ENCODE peak calls at places on chromosomes 12 and 14, in seven cellular contexts. W is esophagus squamous epithelium, K is cardiac muscle cell, U is SJCRH30, N is sigmoid colon, F is thyroid gland, P is GM23248. O is an unnamed sample.

GRCh38 chr12:27826076-27826475 is 46.0 kb upstream of the MANSC4 start:
- DNase-seq in N (no peak), P (peak; percentile 53), F (no peak), K (no peak), W (no peak), U (no peak), O (no peak)

GRCh38 chr12:126474703-126475102 is 1409.5 kb downstream of the AACS start:
- DNase-seq in P (no peak), K (no peak), W (no peak), N (no peak), F (no peak), U (no peak), O (no peak)

GRCh38 chr14:45199246-45199645 is 53.8 kb downstream of the MIS18BP1 start:
- DNase-seq in W (no peak), U (no peak), N (no peak), K (no peak), P (peak; percentile 85), F (no peak), O (peak; percentile 87)

GRCh38 chr14:63933110-63933509 is 80.3 kb downstream of the SYNE2 start:
- DNase-seq in K (no peak), U (no peak), F (no peak), W (no peak), N (no peak), P (no peak), O (no peak)

GRCh38 chr12:48695859-48696258 is 13.8 kb upstream of the KANSL2 start:
- DNase-seq in F (no peak), K (no peak), W (no peak), N (no peak), U (no peak), P (no peak), O (no peak)

GRCh38 chr12:98856897-98857540 is 211.9 kb downstream of the APAF1 start:
- DNase-seq in U (no peak), F (no peak), N (no peak), W (no peak), K (no peak), P (no peak), O (peak; percentile 60)

GRCh38 chr14:23910081-23910875 is 43.3 kb upstream of the DHRS4 start:
- DNase-seq in N (no peak), P (peak; percentile 78), U (peak; percentile 39), W (no peak), F (peak; percentile 53), K (peak; percentile 76), O (peak; percentile 9)

GRCh38 chr14:104707629-104708595 is 16.1 kb upstream of the ADSS1 start:
- DNase-seq in F (no peak), K (no peak), P (no peak), W (no peak), N (no peak), U (no peak), O (no peak)

GRCh38 chr14:21227981-21228380 is 41.3 kb downstream of the HNRNPC start:
- DNase-seq in W (no peak), K (no peak), N (no peak), U (no peak), F (no peak), P (no peak), O (no peak)

GRCh38 chr12:106280101-106280500 is 22.4 kb upstream of the TCP11L2 start:
- DNase-seq in F (no peak), U (no peak), P (no peak), K (no peak), N (no peak), W (no peak), O (no peak)

GRCh38 chr14:57822081-57822480 is 43.8 kb downstream of the SLC35F4 start:
- DNase-seq in W (no peak), N (no peak), K (no peak), U (no peak), F (no peak), P (no peak), O (no peak)

GRCh38 chr12:72274926-72275325 is 2.8 kb downstream of the TRHDE start:
- DNase-seq in N (no peak), K (no peak), U (no peak), W (no peak), P (peak; percentile 39), F (no peak), O (no peak)

GRCh38 chr12:106006940-106007339 is 131.8 kb downstream of the NUAK1 start:
- DNase-seq in U (no peak), W (no peak), N (no peak), P (no peak), K (no peak), F (no peak), O (no peak)

GRCh38 chr14:31682768-31683167 is 121.6 kb downstream of the NUBPL start:
- DNase-seq in W (no peak), U (no peak), P (no peak), K (no peak), N (no peak), F (no peak), O (no peak)

GRCh38 chr14:63224196-63224595 is 20.0 kb downstream of the RHOJ start:
- DNase-seq in U (no peak), W (no peak), K (peak; percentile 4), F (no peak), N (no peak), P (no peak), O (peak; percentile 80)

GRCh38 chr14:104970231-104971068 is 7.7 kb downstream of the AHNAK2 start:
- DNase-seq in U (peak; percentile 88), F (no peak), K (no peak), P (peak; percentile 98), N (peak; percentile 97), W (peak; percentile 35), O (peak; percentile 86)

GRCh38 chr12:49750027-49750977 is 8.9 kb downstream of the TMBIM6 start:
- DNase-seq in N (no peak), W (no peak), P (peak; percentile 92), F (no peak), K (peak; percentile 23), U (no peak), O (peak; percentile 39)

GRCh38 chr14:82342596-82342995 is 808.9 kb upstream of the SEL1L start:
- DNase-seq in F (no peak), K (no peak), U (no peak), P (no peak), N (no peak), W (no peak), O (no peak)

GRCh38 chr14:75434557-75435248 is 6.9 kb downstream of the JDP2 start:
- DNase-seq in N (no peak), U (no peak), W (no peak), F (no peak), K (no peak), P (no peak), O (no peak)

GRCh38 chr14:100065161-100065871 is at the start of gene EVL:
- DNase-seq in K (peak; percentile 23), F (no peak), N (no peak), P (no peak), U (no peak), W (no peak), O (no peak)

DNA sequence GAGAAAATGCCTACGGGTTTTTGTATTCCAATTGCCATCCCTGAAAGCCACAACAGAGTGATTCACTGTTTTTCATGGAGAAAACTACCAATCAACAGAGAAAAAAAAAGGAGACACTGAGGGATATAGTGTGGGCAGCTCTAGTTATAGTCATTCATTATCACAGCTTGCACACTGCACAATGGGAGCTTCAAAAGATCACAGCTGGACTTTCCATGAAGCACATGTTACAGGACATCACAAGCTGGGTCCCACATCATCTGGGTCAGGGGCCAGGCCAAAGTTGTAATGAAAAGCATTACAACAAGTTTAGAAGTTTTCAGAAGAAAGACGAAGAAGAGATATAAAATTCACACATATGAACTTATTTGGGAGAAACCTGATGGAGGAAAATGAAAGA is 41.5 kb downstream of the RERG start:
- DNase-seq in W (no peak), F (no peak), N (peak; percentile 74), U (no peak), K (no peak), P (no peak), O (no peak)
- H3K4me1 ChIP-seq in W (peaks cover 11% of the 10 kb centered on the region), F (no peaks in the 10 kb centered on the region), N (peaks cover 71% of the 10 kb centered on the region), U (no peaks in the 10 kb centered on the region), K (no peaks in the 10 kb centered on the region), P (no peaks in the 10 kb centered on the region), O (no peaks in the 10 kb centered on the region)

GRCh38 chr14:103233328-103233727 is 100.7 kb upstream of the EIF5 start:
- DNase-seq in K (no peak), N (no peak), U (no peak), P (no peak), W (no peak), F (no peak), O (no peak)
- H3K4me1 ChIP-seq in K (no peaks in the 10 kb centered on the region), N (peaks cover 10% of the 10 kb centered on the region), U (peaks cover 5% of the 10 kb centered on the region), P (no peaks in the 10 kb centered on the region), W (no peaks in the 10 kb centered on the region), F (no peaks in the 10 kb centered on the region), O (no peaks in the 10 kb centered on the region)

GRCh38 chr14:61470261-61470953 is 149.0 kb downstream of the PRKCH start:
- DNase-seq in K (no peak), W (no peak), N (no peak), U (peak; percentile 81), P (peak; percentile 95), F (no peak), O (peak; percentile 97)

GRCh38 chr14:61472801-61473376 is 151.5 kb downstream of the PRKCH start:
- DNase-seq in U (no peak), N (no peak), P (peak; percentile 24), F (no peak), W (no peak), K (no peak), O (no peak)

GRCh38 chr14:61470954-61471279 is 149.5 kb downstream of the PRKCH start:
- DNase-seq in N (no peak), P (no peak), K (no peak), W (no peak), U (no peak), F (no peak), O (no peak)

GRCh38 chr14:61472025-61472672 is 150.8 kb downstream of the PRKCH start:
- DNase-seq in K (peak; percentile 54), N (no peak), P (peak; percentile 95), F (no peak), U (peak; percentile 31), W (no peak), O (peak; percentile 99)

DNA sequence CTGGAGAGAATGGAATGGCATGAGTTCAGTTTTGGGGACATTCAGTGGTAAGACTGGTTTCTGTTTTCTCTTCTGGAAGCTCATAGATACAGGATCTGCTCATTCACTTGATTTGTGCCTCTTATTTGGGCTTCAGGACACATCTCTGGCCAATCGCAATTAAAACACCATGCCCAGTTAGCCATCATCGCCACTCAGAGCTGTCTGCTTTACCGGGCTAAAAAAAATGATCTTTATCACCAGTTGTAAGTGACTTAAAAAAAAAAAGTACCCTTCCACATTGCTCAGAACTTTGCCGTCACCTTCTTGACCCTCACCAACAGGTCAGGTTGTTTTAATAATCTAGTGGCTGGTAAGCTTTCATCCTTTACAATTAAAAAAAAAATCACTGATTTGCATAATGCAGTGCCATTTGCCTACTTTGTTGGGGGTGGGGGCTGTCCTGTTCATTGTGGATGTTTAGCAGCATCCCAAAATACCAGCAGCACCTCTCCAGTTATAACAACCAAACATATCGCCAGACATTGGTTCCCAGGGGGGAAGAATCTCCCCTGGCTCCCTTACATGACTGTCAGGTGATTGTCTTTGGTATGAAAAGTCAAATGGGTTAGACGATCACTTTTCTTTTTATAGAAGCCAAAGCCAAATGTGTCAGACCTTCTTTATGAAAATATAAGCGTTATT is 150.1 kb downstream of the PRKCH start:
- DNase-seq in K (no peak), W (no peak), P (peak; percentile 36), N (no peak), U (no peak), F (no peak), O (no peak)
- H3K4me1 ChIP-seq in K (peaks cover 67% of the 10 kb centered on the region), W (peaks cover 76% of the 10 kb centered on the region), P (peaks cover 60% of the 10 kb centered on the region), N (peaks cover 28% of the 10 kb centered on the region), U (peaks cover 14% of the 10 kb centered on the region), F (peaks cover 6% of the 10 kb centered on the region), O (peaks cover 47% of the 10 kb centered on the region)

GRCh38 chr12:96327346-96327745 is 72.9 kb downstream of the CDK17 start:
- DNase-seq in K (no peak), U (no peak), F (peak; percentile 37), P (no peak), N (no peak), W (no peak), O (no peak)
- H3K4me1 ChIP-seq in K (no peaks in the 10 kb centered on the region), U (no peaks in the 10 kb centered on the region), F (no peaks in the 10 kb centered on the region), P (no peaks in the 10 kb centered on the region), N (peaks cover 17% of the 10 kb centered on the region), W (no peaks in the 10 kb centered on the region), O (peaks cover 5% of the 10 kb centered on the region)

O was measured in astrocyte.